ENCODE peak calls at places on chromosomes 11 and 22, in six cellular contexts. N, E, G, C, M and T are unnamed samples.

GRCh38 chr11:75350743-75351540 is 519 bp downstream of the ARRB1 start:
- DNase-seq in C (no peak), N (peak), M (no peak), E (no peak), G (peak), T (peak)

GRCh38 chr11:112024778-112025678 is at the start of gene DLAT:
- DNase-seq in C (peak), N (peak), G (peak), E (peak), M (peak), T (peak)

GRCh38 chr11:115665958-115666357 is 161.7 kb upstream of the CADM1 start:
- DNase-seq in E (no peak), G (no peak), N (no peak), C (no peak), M (no peak), T (no peak)

GRCh38 chr11:2102132-2102882 is 36.9 kb downstream of the IGF2 start:
- DNase-seq in M (peak), N (no peak), G (no peak), C (no peak), E (no peak), T (peak)

GRCh38 chr11:72446929-72447753 is 12.8 kb upstream of the CLPB start:
- DNase-seq in C (peak), G (peak), N (peak), M (peak), E (no peak), T (peak)

GRCh38 chr11:114162719-114163123 is 103.2 kb downstream of the ZBTB16 start:
- DNase-seq in N (peak), M (no peak), C (peak), E (no peak), G (no peak), T (no peak)

GRCh38 chr11:91926967-91927366 is 297.7 kb upstream of the FAT3 start:
- DNase-seq in G (no peak), M (no peak), E (no peak), N (peak), C (no peak), T (no peak)

GRCh38 chr22:38177926-38178604 is 3.6 kb downstream of the PLA2G6 start:
- DNase-seq in G (peak), M (peak), C (peak), E (no peak), N (peak), T (peak)

GRCh38 chr11:114296190-114296978 is at the start of gene NNMT:
- DNase-seq in N (peak), C (no peak), M (no peak), E (no peak), G (peak), T (no peak)

GRCh38 chr22:23520875-23521441 is 59.1 kb downstream of the IGLL1 start:
- DNase-seq in C (peak), G (peak), M (peak), N (no peak), E (no peak), T (no peak)

GRCh38 chr11:69215216-69215615 is 59.5 kb downstream of the SMIM38 start:
- DNase-seq in N (no peak), G (no peak), E (no peak), C (no peak), M (no peak), T (no peak)

GRCh38 chr11:119228535-119229302 is 22.6 kb downstream of the CBL start:
- DNase-seq in M (no peak), C (no peak), G (no peak), N (peak), E (no peak), T (peak)

GRCh38 chr11:111354601-111354891 is 24.5 kb downstream of the POU2AF1 start:
- DNase-seq in C (no peak), G (no peak), N (no peak), E (no peak), M (no peak), T (no peak)

GRCh38 chr11:84655729-84656128 is 971.4 kb downstream of the DLG2 start:
- DNase-seq in M (no peak), G (no peak), C (no peak), N (no peak), E (no peak), T (no peak)

GRCh38 chr11:57491371-57492061 is 24.0 kb downstream of the SLC43A1 start:
- DNase-seq in G (peak), E (no peak), N (peak), M (peak), C (no peak), T (peak)

GRCh38 chr11:43503417-43503816 is 144.7 kb downstream of the TTC17 start:
- DNase-seq in G (no peak), M (no peak), C (no peak), E (no peak), N (no peak), T (peak)

GRCh38 chr11:11420512-11420911 is 67.5 kb upstream of the CSNK2A3 start:
- DNase-seq in E (no peak), C (no peak), M (no peak), N (peak), G (peak), T (no peak)

GRCh38 chr11:46352063-46352841 is 5.0 kb downstream of the DGKZ start:
- DNase-seq in N (peak), G (peak), M (no peak), C (no peak), E (no peak), T (peak)

GRCh38 chr22:46013460-46014416 is 36.8 kb upstream of the WNT7B start:
- DNase-seq in G (peak), E (no peak), M (peak), C (peak), N (peak), T (peak)

GRCh38 chr11:83002047-83002446 is 69.7 kb downstream of the RAB30 start:
- DNase-seq in N (no peak), E (no peak), M (no peak), G (no peak), C (no peak), T (no peak)
- TF ChIP-seq MYC in N (no peak), E (no peak), M (no peak), G (no peak), C (no peak), T (no peak)

GRCh38 chr22:29768052-29768680 is 997 bp downstream of the UQCR10 start:
- DNase-seq in C (no peak), E (no peak), N (no peak), G (no peak), M (no peak), T (peak)

GRCh38 chr22:29769723-29770321 is 2.7 kb downstream of the UQCR10 start:
- DNase-seq in G (no peak), C (no peak), M (peak), E (no peak), N (no peak), T (no peak)

GRCh38 chr22:29767289-29768051 is at the start of gene UQCR10:
- DNase-seq in M (peak), N (no peak), E (no peak), G (peak), C (peak), T (peak)

GRCh38 chr22:29765905-29766631 is 739 bp downstream of the ZMAT5 start:
- DNase-seq in G (peak), C (no peak), E (no peak), M (peak), N (no peak), T (no peak)

GRCh38 chr22:29766632-29767288 is at the start of gene ZMAT5:
- DNase-seq in C (peak), G (peak), E (peak), M (peak), N (peak), T (peak)
- TF ChIP-seq POLR2A in C (peak), G (no peak), E (peak), M (peak), N (peak), T (peak)

DNA sequence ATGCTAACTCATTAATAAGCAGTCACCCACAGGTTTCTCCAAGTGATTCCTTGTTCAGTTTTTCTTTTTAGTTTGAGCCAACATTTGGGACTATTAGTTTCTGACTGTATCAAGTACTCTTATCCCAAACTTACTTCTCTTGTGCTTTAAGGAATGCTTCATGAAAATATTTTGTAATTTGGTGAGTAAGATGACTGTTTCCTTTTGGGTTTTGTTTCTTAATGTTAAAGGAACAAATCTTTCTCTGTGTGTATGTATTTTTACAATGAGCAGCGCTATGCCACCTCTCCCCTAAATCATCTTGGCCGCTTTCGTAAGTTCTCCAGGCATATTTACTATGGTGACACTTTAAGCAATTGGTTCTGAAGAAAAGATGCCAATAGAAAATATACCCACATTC is 72.4 kb downstream of the LDLRAD3 start:
- DNase-seq in G (no peak), C (no peak), M (no peak), N (no peak), E (no peak), T (no peak)
- TF ChIP-seq MYC in G (no peak), C (no peak), M (no peak), N (no peak), E (no peak), T (no peak)

DNA sequence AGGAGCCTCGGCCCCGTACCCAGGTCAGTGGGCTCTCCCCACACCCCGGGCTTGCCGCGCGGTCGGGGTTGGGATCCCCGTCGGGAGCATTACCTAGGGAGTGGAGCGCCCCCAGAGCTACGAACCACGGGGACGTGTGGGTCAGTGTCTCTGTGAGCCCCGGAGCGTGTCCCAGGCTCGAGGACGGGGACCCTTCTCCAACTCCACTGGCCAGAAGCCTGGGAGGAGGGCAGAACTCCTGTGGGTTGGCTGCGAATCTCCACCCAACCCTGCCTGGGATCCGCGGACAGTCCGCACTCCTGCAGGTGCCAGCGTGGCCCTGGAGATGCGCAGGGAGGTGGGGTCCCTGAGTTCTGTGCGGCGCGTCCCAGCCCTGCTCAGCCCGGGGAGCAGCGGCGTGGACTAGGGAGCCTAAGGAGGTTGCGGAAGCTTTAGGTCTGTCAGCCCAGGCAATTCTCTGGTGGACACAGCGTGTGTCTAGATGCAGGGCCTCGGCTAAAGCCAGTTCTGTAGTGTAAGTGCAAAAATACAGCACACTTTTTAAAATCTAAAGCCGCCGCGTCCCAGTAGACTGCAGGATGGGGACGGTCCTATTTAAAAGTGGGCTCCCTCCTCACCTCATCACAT is 413 bp downstream of the PPFIBP2 start:
- DNase-seq in M (no peak), N (no peak), G (no peak), C (peak), E (no peak), T (peak)
- TF ChIP-seq POLR2A in M (no peak), N (no peak), G (no peak), C (no peak), E (no peak), T (no peak)